ENCODE peak calls at places on chromosomes 4 and X, in nine cellular contexts. R is CD4-positive, CD25-positive, alpha-beta regulatory T cell; A is neural progenitor cell; X is tibial artery; K is IMR-90; I is lung; D is neuronal stem cell; Q is upper lobe of right lung; C is lower lobe of right lung. E is an unnamed sample. For H3K4me1, the result is how much of the 10 kb centered on the place peaks cover.

GRCh38 chr4:1194028-1194900 is 21.9 kb upstream of the SPON2 start:
- DNase-seq in A (no peak), Q (peak), X (peak), R (no peak), C (no peak), D (no peak), I (no peak), K (peak), E (peak)

GRCh38 chr4:134465417-134465816 is 263.8 kb upstream of the PABPC4L start:
- DNase-seq in X (no peak), C (no peak), R (no peak), K (no peak), Q (no peak), A (peak), D (no peak), I (no peak), E (no peak)

GRCh38 chr4:155526452-155527169 is 140.0 kb upstream of the GUCY1A1 start:
- DNase-seq in D (no peak), K (peak), C (no peak), Q (no peak), I (no peak), A (no peak), X (no peak), R (no peak), E (peak)

GRCh38 chr4:40583850-40584439 is 45.7 kb downstream of the RBM47 start:
- DNase-seq in A (no peak), X (no peak), Q (no peak), R (no peak), D (no peak), K (no peak), C (no peak), I (no peak), E (no peak)

GRCh38 chr4:34953145-34953799 is 1291.0 kb downstream of the ARAP2 start:
- DNase-seq in C (no peak), D (no peak), R (no peak), X (no peak), K (no peak), I (no peak), Q (no peak), A (peak), E (no peak)

GRCh38 chr4:144674711-144675110 is 28.8 kb downstream of the HHIP start:
- DNase-seq in R (no peak), Q (no peak), X (no peak), K (no peak), A (no peak), I (no peak), C (no peak), D (no peak), E (no peak)

GRCh38 chr4:5925419-5926187 is 32.7 kb upstream of the CRMP1 start:
- DNase-seq in A (no peak), C (no peak), K (no peak), D (no peak), I (no peak), Q (no peak), R (no peak), X (no peak), E (no peak)

GRCh38 chr4:19693949-19694597 is 557.6 kb upstream of the SLIT2 start:
- DNase-seq in R (no peak), Q (no peak), K (no peak), X (no peak), I (no peak), A (no peak), D (no peak), C (no peak), E (peak)

GRCh38 chr4:147104768-147105167 is 159.1 kb upstream of the TTC29 start:
- DNase-seq in C (no peak), A (no peak), D (no peak), K (no peak), I (no peak), R (no peak), X (no peak), Q (no peak), E (no peak)

GRCh38 chrX:18674788-18675735 is 3.2 kb upstream of the RS1 start:
- DNase-seq in C (peak), I (peak), X (peak), K (peak), R (peak), Q (peak), A (peak), D (peak), E (peak)

GRCh38 chrX:39551748-39552147 is 546.0 kb downstream of the BCOR start:
- DNase-seq in Q (no peak), I (no peak), A (no peak), C (no peak), X (no peak), D (no peak), R (no peak), K (no peak), E (no peak)

GRCh38 chr4:38728651-38729141 is 54.1 kb downstream of the TLR10 start:
- DNase-seq in X (no peak), I (peak), C (peak), R (no peak), K (no peak), Q (peak), D (no peak), A (no peak), E (no peak)

GRCh38 chrX:72114306-72114705 is 17.4 kb downstream of the RTL5 start:
- DNase-seq in C (no peak), A (no peak), D (no peak), R (no peak), Q (no peak), X (no peak), K (no peak), I (no peak), E (no peak)

GRCh38 chr4:147635348-147635747 is 18.2 kb downstream of the TMEM184C start:
- DNase-seq in D (no peak), R (no peak), I (no peak), Q (no peak), K (no peak), C (no peak), X (no peak), A (no peak), E (no peak)

GRCh38 chr4:176150704-176151103 is 44.7 kb downstream of the SPATA4 start:
- DNase-seq in X (no peak), K (no peak), Q (no peak), R (no peak), A (no peak), I (no peak), C (no peak), D (no peak), E (no peak)

GRCh38 chrX:86806786-86807185 is 658.5 kb downstream of the DACH2 start:
- DNase-seq in Q (no peak), C (no peak), I (no peak), R (no peak), A (peak), X (no peak), D (no peak), K (peak), E (no peak)

GRCh38 chrX:41240504-41240903 is 93.5 kb upstream of the DDX3X start:
- DNase-seq in X (no peak), K (no peak), D (no peak), R (no peak), C (no peak), Q (no peak), I (no peak), A (no peak), E (no peak)

GRCh38 chr4:103498161-103499070 is 221.4 kb downstream of the TACR3 start:
- DNase-seq in I (no peak), R (no peak), X (no peak), A (no peak), D (no peak), K (peak), Q (no peak), C (no peak), E (no peak)

GRCh38 chrX:15930585-15930984 is 76.0 kb upstream of the AP1S2 start:
- DNase-seq in A (peak), K (peak), X (no peak), I (no peak), R (no peak), Q (no peak), C (no peak), D (no peak), E (no peak)

GRCh38 chr4:53591372-53591892 is at the start of gene LNX1:
- DNase-seq in I (peak), A (peak), K (no peak), D (no peak), R (no peak), X (no peak), Q (peak), C (peak), E (no peak)

GRCh38 chr4:53852343-53852742 is 212.1 kb downstream of the CHIC2 start:
- DNase-seq in X (no peak), I (no peak), D (no peak), A (no peak), R (no peak), Q (no peak), K (peak), C (no peak), E (no peak)

GRCh38 chr4:1683903-1684755 is at the start of gene FAM53A:
- DNase-seq in Q (peak), A (peak), C (peak), K (peak), I (peak), R (peak), D (peak), X (peak), E (peak)

GRCh38 chr4:179755322-179755721 is 2313.1 kb upstream of the AGA start:
- DNase-seq in K (no peak), I (no peak), D (no peak), A (no peak), R (no peak), X (no peak), C (no peak), Q (no peak), E (no peak)

GRCh38 chr4:86014599-86014998 is 345.3 kb downstream of the MAPK10 start:
- DNase-seq in D (no peak), A (no peak), X (no peak), C (no peak), K (no peak), Q (no peak), R (no peak), I (no peak), E (no peak)

GRCh38 chr4:122249357-122249756 is 97.2 kb downstream of the BLTP1 start:
- DNase-seq in C (no peak), K (no peak), D (no peak), R (no peak), A (no peak), I (no peak), Q (no peak), X (no peak), E (no peak)

GRCh38 chrX:34521563-34521962 is 135.5 kb downstream of the TMEM47 start:
- DNase-seq in C (no peak), X (no peak), I (no peak), R (no peak), A (peak), K (peak), D (no peak), Q (no peak), E (no peak)

GRCh38 chr4:3607690-3608514 is 75.7 kb upstream of the LRPAP1 start:
- DNase-seq in C (no peak), A (no peak), I (no peak), D (no peak), R (no peak), Q (no peak), K (no peak), X (no peak), E (no peak)

GRCh38 chr4:77581724-77582123 is 23.9 kb upstream of the CXCL13 start:
- DNase-seq in X (no peak), I (no peak), R (no peak), Q (no peak), A (no peak), C (no peak), K (no peak), D (no peak), E (no peak)

GRCh38 chr4:122783301-122784215 is 43.1 kb upstream of the FGF2 start:
- DNase-seq in Q (peak), D (peak), A (peak), R (no peak), K (peak), X (peak), I (peak), C (peak), E (peak)

GRCh38 chr4:97585274-97585673 is 558.0 kb downstream of the STPG2 start:
- DNase-seq in Q (no peak), X (no peak), K (no peak), A (no peak), I (no peak), D (no peak), C (no peak), R (no peak), E (no peak)

GRCh38 chr4:57351716-57352115 is 241.5 kb upstream of the IGFBP7 start:
- DNase-seq in A (no peak), C (no peak), R (no peak), I (no peak), D (no peak), K (no peak), X (no peak), Q (no peak), E (no peak)

GRCh38 chr4:122313001-122313400 is 65.8 kb upstream of the ADAD1 start:
- DNase-seq in Q (no peak), A (no peak), K (no peak), X (no peak), C (no peak), D (no peak), R (no peak), I (no peak), E (no peak)

GRCh38 chr4:10442976-10443375 is 14.2 kb downstream of the ZNF518B start:
- DNase-seq in R (no peak), I (no peak), X (no peak), Q (no peak), A (no peak), C (no peak), D (no peak), K (peak), E (no peak)

GRCh38 chr4:22515888-22516541 is at the start of gene ADGRA3:
- DNase-seq in X (peak), C (peak), I (peak), D (peak), A (peak), Q (peak), K (peak), R (no peak), E (peak)

GRCh38 chr4:123811763-123812390 is 415.3 kb downstream of the SPRY1 start:
- DNase-seq in D (no peak), Q (no peak), I (no peak), C (no peak), K (no peak), A (no peak), R (no peak), X (no peak), E (no peak)

GRCh38 chr4:138053601-138054322 is 188.4 kb downstream of the SLC7A11 start:
- DNase-seq in R (no peak), D (no peak), Q (no peak), A (no peak), X (no peak), K (peak), C (no peak), I (no peak), E (no peak)

GRCh38 chr4:33882246-33882990 is 2361.9 kb downstream of the ARAP2 start:
- DNase-seq in C (no peak), A (no peak), K (no peak), I (no peak), D (no peak), R (no peak), X (no peak), Q (no peak), E (no peak)

GRCh38 chr4:186216465-186217024 is 10.8 kb upstream of the KLKB1 start:
- DNase-seq in D (no peak), Q (no peak), R (no peak), K (no peak), I (no peak), C (no peak), X (no peak), A (no peak), E (no peak)

GRCh38 chr4:6030679-6031078 is 12.4 kb upstream of the C4orf50 start:
- DNase-seq in X (no peak), D (no peak), A (no peak), Q (no peak), I (no peak), K (no peak), R (no peak), C (no peak), E (no peak)

GRCh38 chr4:30724217-30724616 is 4.0 kb downstream of the PCDH7 start:
- DNase-seq in X (no peak), K (no peak), Q (no peak), R (no peak), I (no peak), C (no peak), D (no peak), A (no peak), E (no peak)
- H3K4me3 ChIP-seq in X (peak), K (peak), Q (peak), R (no peak), I (no peak), C (no peak), D (peak), A (no peak), E (peak)

GRCh38 chr4:184345573-184345922 is 127.9 kb upstream of the ENPP6 start:
- DNase-seq in I (no peak), X (no peak), A (no peak), D (no peak), C (no peak), K (peak), R (no peak), Q (no peak), E (peak)
- H3K4me1 ChIP-seq in I (under half), X (under half), A (under half), D (under half), C (half or more), K (under half), R (under half), Q (half or more), E (half or more)

DNA sequence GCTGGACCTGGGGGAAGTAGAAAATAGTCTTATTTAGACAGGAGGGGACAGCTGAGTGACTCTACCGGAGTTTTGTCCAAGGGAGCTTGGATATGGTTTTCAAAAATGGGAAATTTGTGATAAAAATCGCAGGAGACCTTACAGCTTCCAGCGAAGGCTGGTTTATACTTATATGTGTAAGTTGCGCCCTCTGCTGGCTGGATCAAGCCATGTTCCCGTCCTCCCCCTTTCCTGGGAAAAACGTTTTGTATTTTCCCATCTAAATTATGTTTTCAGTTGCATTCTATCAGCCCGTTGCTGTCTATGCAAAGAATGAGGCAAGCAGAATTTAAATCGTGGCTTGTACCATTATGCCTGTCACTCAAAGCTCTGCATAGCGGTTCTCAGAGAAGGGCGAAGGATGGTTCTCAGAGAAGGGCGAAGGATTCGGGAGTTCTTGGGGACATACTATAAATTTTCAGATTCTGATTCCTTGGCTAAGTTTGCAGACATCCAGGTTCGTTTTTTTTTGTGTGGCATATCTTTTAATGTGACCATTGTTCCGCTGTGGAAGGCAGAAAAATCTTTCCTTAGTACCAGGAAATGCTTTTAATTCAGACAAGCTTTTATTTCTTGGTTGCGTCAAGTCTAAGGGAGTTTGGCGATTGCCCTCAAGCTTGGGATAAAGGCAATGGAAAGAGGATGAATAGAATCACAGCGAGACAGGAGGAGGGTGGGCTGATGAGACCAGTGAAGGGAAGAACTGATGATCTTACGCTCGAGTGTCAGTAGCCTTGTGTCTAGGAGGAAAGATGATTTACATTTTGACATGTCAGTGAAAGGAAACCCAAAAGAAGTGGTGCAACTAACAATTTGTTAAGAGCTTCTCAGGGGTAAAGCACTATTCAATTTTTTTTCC is 128.5 kb upstream of the ARX start:
- DNase-seq in Q (peak), I (peak), D (peak), A (peak), K (peak), X (peak), C (peak), R (peak), E (peak)
- H3K4me3 ChIP-seq in Q (no peak), I (no peak), D (peak), A (peak), K (no peak), X (no peak), C (no peak), R (no peak), E (no peak)

DNA sequence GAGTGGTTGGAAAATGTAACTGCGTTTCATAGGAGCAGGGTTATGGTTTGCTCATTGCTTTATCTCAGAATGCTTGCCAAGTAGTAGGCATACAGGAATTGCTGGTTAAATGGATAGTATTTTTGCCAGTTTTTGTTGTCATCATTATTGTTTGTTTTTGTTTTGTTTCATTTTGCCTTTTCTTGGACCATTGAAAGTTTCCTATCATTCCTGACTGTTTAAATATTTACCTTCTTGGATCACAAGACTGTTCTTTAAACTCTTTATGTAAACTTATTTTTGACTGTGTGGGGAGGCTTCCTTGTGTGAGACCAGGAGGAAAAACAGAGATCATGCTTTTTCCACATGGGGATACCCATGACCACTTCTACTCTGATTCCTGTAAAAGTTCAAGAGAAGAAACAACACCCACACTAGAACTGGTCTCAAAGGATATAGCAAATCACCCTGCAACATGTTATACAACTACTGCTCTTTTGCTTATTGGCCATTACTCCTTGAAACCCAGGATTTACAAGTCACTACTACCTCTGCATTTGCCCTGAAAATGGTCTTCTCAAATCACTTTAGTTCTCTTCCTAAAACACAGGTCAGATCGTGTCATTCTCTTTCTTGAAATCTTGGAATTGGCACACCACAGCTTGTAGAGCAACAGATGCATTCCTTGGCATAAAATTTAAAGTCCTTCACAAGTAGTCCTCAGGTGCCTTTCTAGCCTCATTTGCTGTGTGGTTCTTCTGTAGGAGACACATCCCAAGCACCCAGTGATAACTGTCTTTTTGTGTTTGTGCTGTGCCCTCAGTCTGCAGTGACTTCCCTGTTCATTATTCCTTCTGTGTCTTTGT is 51.3 kb downstream of the FNIP2 start:
- DNase-seq in A (no peak), K (peak), C (no peak), X (no peak), D (no peak), R (no peak), Q (no peak), I (no peak), E (no peak)
- H3K4me1 ChIP-seq in A (under half), K (under half), C (half or more), X (under half), D (under half), R (under half), Q (half or more), I (under half), E (half or more)

DNA sequence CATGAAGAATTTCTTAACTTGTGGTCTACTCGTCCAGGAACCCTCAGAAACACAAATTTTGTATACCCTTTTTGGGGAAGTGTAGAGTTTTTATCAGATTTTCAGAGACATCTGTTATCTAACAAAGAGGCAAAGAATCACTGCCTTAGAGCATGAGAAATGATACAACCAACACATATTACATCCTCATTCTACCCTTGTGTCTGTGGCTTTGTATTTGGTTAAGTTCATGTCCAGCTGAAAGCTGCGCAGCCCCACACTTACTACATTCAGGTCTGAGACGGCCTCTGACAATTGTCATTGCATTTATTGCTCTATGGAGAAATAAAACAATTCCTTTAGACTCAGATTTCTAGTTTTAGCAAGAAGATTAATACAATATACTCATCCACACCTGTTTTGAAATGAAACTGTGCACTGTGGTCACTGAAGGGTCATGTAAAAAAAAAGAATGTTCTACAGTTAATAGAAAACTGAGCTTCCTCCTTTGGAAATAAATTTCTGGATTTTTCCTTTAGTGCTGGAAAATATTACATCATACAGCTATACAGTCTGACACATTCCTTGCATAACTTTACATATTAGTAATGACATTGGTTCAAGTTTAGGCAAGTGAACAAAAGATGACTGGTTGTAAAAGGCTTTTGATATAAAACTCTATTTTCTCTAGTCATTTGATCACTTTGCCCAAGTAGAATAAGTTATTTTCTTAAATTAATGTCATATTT is 39.8 kb downstream of the GLRB start:
- DNase-seq in R (no peak), Q (no peak), K (peak), I (no peak), C (no peak), A (no peak), X (no peak), D (no peak), E (no peak)
- H3K4me3 ChIP-seq in R (no peak), Q (no peak), K (no peak), I (no peak), C (no peak), A (no peak), X (no peak), D (no peak), E (no peak)

GRCh38 chr4:48722509-48723446 is 57.3 kb downstream of the FRYL start:
- DNase-seq in D (no peak), X (no peak), R (no peak), I (no peak), A (no peak), K (peak), C (no peak), Q (no peak), E (no peak)
- H3K4me1 ChIP-seq in D (under half), X (under half), R (under half), I (under half), A (under half), K (under half), C (under half), Q (under half), E (under half)

E was measured in heart right ventricle.